ENCODE peak calls at places on chromosomes 3 and 15, in four cellular contexts. A is uterus; N is HFFc6; P is activated CD8-positive, alpha-beta T cell treated with anti-CD3 and anti-CD28 coated beads for 36 hours. X is an unnamed sample.

GRCh38 chr3:177062052-177062732 is 135.1 kb downstream of the TBL1XR1 start:
- DNase-seq in A (no peak), N (no peak), P (no peak), X (no peak)

GRCh38 chr3:194738254-194739093 is 52.8 kb downstream of the FAM43A start:
- DNase-seq in A (peak; percentile 29), N (peak; percentile 54), P (no peak), X (no peak)

GRCh38 chr3:96900600-96900999 is 86.2 kb downstream of the EPHA6 start:
- DNase-seq in A (no peak), N (no peak), P (no peak), X (no peak)

GRCh38 chr15:39025331-39025730 is 460.7 kb upstream of the RASGRP1 start:
- DNase-seq in A (no peak), N (no peak), P (no peak), X (no peak)

GRCh38 chr15:26771168-26771916 is 1.5 kb downstream of the GABRB3 start:
- DNase-seq in A (no peak), N (no peak), P (peak; percentile 1), X (no peak)

GRCh38 chr15:40815042-40815678 is 7.9 kb upstream of the DNAJC17 start:
- DNase-seq in A (no peak), N (no peak), P (no peak), X (no peak)

GRCh38 chr3:190533511-190534282 is 19.8 kb downstream of the IL1RAP start:
- DNase-seq in A (peak; percentile 76), N (peak; percentile 75), P (no peak), X (no peak)

GRCh38 chr3:69806735-69807438 is 67.6 kb downstream of the MITF start:
- DNase-seq in A (no peak), N (peak; percentile 92), P (no peak), X (no peak)

GRCh38 chr3:140842984-140843649 is 98.5 kb upstream of the SLC25A36 start:
- DNase-seq in A (no peak), N (no peak), P (no peak), X (peak; percentile 72)

GRCh38 chr15:99098991-99099390 is 5.9 kb upstream of the SYNM start:
- DNase-seq in A (no peak), N (no peak), P (no peak), X (no peak)

GRCh38 chr15:29826908-29827307 is 4.6 kb upstream of the TJP1 start:
- DNase-seq in A (no peak), N (no peak), P (no peak), X (no peak)

GRCh38 chr15:40048155-40048792 is 9.3 kb upstream of the SRP14 start:
- DNase-seq in A (no peak), N (no peak), P (peak; percentile 52), X (no peak)

GRCh38 chr3:141271279-141272033 is 39.8 kb downstream of the PXYLP1 start:
- DNase-seq in A (no peak), N (no peak), P (no peak), X (no peak)

GRCh38 chr3:34056951-34057390 is 258.5 kb downstream of the PDCD6IP start:
- DNase-seq in A (no peak), N (no peak), P (peak; percentile 19), X (peak; percentile 34)

GRCh38 chr3:13186416-13186815 is 113.2 kb upstream of the IQSEC1 start:
- DNase-seq in A (no peak), N (peak; percentile 9), P (no peak), X (no peak)

GRCh38 chr3:43525941-43526607 is 95.7 kb downstream of the ANO10 start:
- DNase-seq in A (no peak), N (no peak), P (no peak), X (no peak)

GRCh38 chr3:37676885-37677284 is 184.8 kb upstream of the CTDSPL start:
- DNase-seq in A (no peak), N (no peak), P (no peak), X (no peak)

GRCh38 chr3:36743821-36744220 is 20.5 kb downstream of the DCLK3 start:
- DNase-seq in A (no peak), N (no peak), P (no peak), X (no peak)

GRCh38 chr15:75350601-75351331 is 3.9 kb downstream of the NEIL1 start:
- DNase-seq in A (no peak), N (no peak), P (peak; percentile 37), X (no peak)

GRCh38 chr3:118347781-118348557 is 686.7 kb downstream of the IGSF11 start:
- DNase-seq in A (no peak), N (no peak), P (no peak), X (no peak)

GRCh38 chr3:46864051-46864881 is 1.0 kb upstream of the MYL3 start:
- DNase-seq in A (no peak), N (no peak), P (no peak), X (no peak)

GRCh38 chr3:73805435-73805834 is 180.7 kb upstream of the PDZRN3 start:
- DNase-seq in A (peak; percentile 67), N (no peak), P (no peak), X (no peak)

GRCh38 chr3:12869025-12869695 is 27.8 kb upstream of the RPL32 start:
- DNase-seq in A (peak; percentile 37), N (no peak), P (peak; percentile 61), X (peak; percentile 81)

GRCh38 chr3:12999147-13000140 is 73.8 kb downstream of the IQSEC1 start:
- DNase-seq in A (no peak), N (no peak), P (no peak), X (peak; percentile 78)

GRCh38 chr3:142577701-142578308 is 728 bp downstream of the ATR start:
- DNase-seq in A (no peak), N (peak; percentile 30), P (no peak), X (no peak)

GRCh38 chr3:138935864-138936762 is 10.8 kb downstream of the FOXL2 start:
- DNase-seq in A (peak; percentile 76), N (peak; percentile 36), P (peak; percentile 79), X (peak; percentile 87)

GRCh38 chr3:52879581-52879980 is 17.8 kb downstream of the STIMATE start:
- DNase-seq in A (no peak), N (no peak), P (no peak), X (no peak)

GRCh38 chr3:52881834-52882233 is 15.5 kb downstream of the STIMATE start:
- DNase-seq in A (no peak), N (no peak), P (no peak), X (no peak)

GRCh38 chr3:52880474-52880873 is 16.9 kb downstream of the STIMATE start:
- DNase-seq in A (no peak), N (no peak), P (no peak), X (peak; percentile 65)

GRCh38 chr3:52879090-52879489 is 18.3 kb downstream of the STIMATE start:
- DNase-seq in A (no peak), N (no peak), P (no peak), X (no peak)

GRCh38 chr3:52880047-52880446 is 17.3 kb downstream of the STIMATE start:
- DNase-seq in A (no peak), N (no peak), P (no peak), X (no peak)
- TF ChIP-seq CTCF in A (no peak), N (no peak), P (no peak), X (no peak)

DNA sequence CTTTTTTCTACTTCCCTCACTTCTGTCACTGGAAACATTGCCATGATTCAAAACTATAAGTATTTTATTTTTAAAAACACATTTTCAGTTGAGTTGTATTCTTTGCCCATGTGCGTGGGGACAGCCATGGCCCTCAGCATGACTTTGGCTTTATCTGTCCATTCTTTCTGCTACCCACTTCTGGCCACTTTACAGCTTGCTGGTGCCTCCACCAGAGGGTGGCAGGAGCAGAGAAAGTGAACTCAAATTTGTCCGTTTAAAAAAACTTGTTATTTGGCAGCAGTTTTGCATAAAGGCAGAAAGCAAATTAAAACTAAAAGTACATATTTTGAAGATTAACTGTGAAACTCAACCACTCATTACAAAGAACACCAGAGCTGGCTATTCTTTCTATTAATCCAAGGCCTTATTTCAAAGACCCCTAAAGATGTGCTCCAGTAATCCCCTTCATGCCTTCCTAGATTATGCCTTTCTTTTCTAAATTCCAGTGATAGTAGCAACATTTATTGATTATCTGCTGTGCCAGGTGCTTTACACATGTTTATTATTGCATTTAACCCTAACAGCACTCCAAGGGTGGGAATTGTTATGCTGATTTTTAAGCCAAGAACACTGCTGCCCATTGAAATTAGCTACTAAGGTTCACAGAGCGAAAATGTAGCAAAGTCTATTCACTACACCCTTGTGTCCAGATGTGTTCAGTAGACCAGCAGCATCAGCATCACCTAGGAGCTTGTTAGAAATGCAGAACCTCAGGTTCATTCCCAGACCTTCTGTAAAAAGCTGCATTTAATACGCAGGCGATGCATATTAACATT is 134.8 kb downstream of the THRB start:
- DNase-seq in A (no peak), N (no peak), P (no peak), X (no peak)
- TF ChIP-seq CTCF in A (no peak), N (no peak), P (no peak), X (no peak)

GRCh38 chr3:148957586-148957985 is 33.8 kb upstream of the GYG1 start:
- DNase-seq in A (no peak), N (no peak), P (peak; percentile 26), X (no peak)
- TF ChIP-seq CTCF in A (no peak), N (peak; percentile 70), P (no peak), X (peak; percentile 18)

GRCh38 chr15:57138260-57138895 is 219.9 kb downstream of the TCF12 start:
- DNase-seq in A (no peak), N (peak; percentile 51), P (no peak), X (peak; percentile 16)
- TF ChIP-seq CTCF in A (peak; percentile 55), N (peak; percentile 89), P (peak; percentile 46), X (peak; percentile 30)

GRCh38 chr3:148460686-148461085 is 237.0 kb upstream of the AGTR1 start:
- DNase-seq in A (no peak), N (no peak), P (no peak), X (no peak)

GRCh38 chr3:148455098-148455497 is 242.6 kb upstream of the AGTR1 start:
- DNase-seq in A (no peak), N (no peak), P (no peak), X (no peak)

GRCh38 chr3:148464246-148464645 is 233.5 kb upstream of the AGTR1 start:
- DNase-seq in A (no peak), N (no peak), P (no peak), X (no peak)

DNA sequence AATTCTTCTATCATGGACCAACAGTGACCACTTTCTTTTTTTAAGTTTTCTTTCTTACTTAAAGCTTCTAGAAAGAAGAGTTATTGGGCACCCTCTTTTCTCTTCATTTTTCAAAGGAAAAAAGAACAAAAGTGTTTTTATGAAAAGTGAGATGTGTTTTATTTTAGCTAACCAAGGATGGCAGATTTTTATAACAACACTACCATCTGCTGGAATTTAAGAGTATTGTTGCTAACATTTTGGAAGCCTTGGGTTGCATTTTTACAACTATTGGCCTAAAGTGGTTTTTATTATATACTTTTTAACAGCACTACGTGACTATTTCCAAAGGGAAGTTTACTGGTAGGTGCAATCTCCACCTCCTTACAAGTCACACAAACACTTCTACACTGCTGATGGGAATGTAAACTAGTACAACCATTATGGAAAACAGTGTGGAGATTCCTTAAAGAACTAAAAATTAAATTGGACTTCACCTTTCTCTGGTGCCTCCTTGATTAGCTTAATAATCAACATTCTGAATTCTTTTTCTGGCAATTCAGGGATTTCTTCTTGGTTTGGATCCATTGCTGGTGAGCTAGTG is 237.7 kb upstream of the AGTR1 start:
- DNase-seq in A (no peak), N (peak; percentile 10), P (no peak), X (peak; percentile 12)
- TF ChIP-seq CTCF in A (no peak), N (peak; percentile 77), P (peak; percentile 24), X (peak; percentile 30)

GRCh38 chr15:67105065-67105951 is 39.9 kb downstream of the SMAD3 start:
- DNase-seq in A (peak; percentile 61), N (peak; percentile 98), P (no peak), X (no peak)
- TF ChIP-seq CTCF in A (peak; percentile 21), N (peak; percentile 60), P (no peak), X (no peak)

X was measured in GM10248.